ENCODE peak calls at places on chromosome 20, in eight cellular contexts. R, I, G, B, V, Z, J and N are unnamed samples.

GRCh38 chr20:47740225-47741184 is 44.8 kb downstream of the SULF2 start:
- DNase-seq in R (no peak), I (no peak), G (peak), B (no peak), V (no peak), Z (peak), J (no peak), N (no peak)

GRCh38 chr20:8073024-8073832 is 53.7 kb upstream of the TMX4 start:
- DNase-seq in R (no peak), I (no peak), G (no peak), B (no peak), V (peak), Z (peak), J (no peak), N (peak)

GRCh38 chr20:33791959-33792597 is 19.1 kb upstream of the CHMP4B start:
- DNase-seq in R (peak), I (peak), G (peak), B (no peak), V (peak), Z (peak), J (peak), N (peak)

GRCh38 chr20:44264287-44264686 is 17.2 kb downstream of the GDAP1L1 start:
- DNase-seq in R (no peak), I (peak), G (no peak), B (no peak), V (no peak), Z (no peak), J (no peak), N (peak)

GRCh38 chr20:17556842-17557674 is 12.8 kb upstream of the DSTN start:
- DNase-seq in R (no peak), I (no peak), G (no peak), B (peak), V (peak), Z (no peak), J (peak), N (peak)

GRCh38 chr20:43448748-43449535 is 8.8 kb upstream of the SRSF6 start:
- DNase-seq in R (no peak), I (peak), G (peak), B (no peak), V (no peak), Z (peak), J (no peak), N (peak)

GRCh38 chr20:24132246-24132645 is 143.7 kb upstream of the GGTLC1 start:
- DNase-seq in R (no peak), I (no peak), G (no peak), B (no peak), V (no peak), Z (no peak), J (no peak), N (no peak)

GRCh38 chr20:58246346-58246745 is 17.9 kb upstream of the ANKRD60 start:
- DNase-seq in R (no peak), I (no peak), G (no peak), B (no peak), V (no peak), Z (peak), J (no peak), N (peak)

GRCh38 chr20:6123650-6124014 is 802 bp upstream of the FERMT1 start:
- DNase-seq in R (no peak), I (no peak), G (no peak), B (no peak), V (no peak), Z (no peak), J (no peak), N (no peak)

GRCh38 chr20:49668181-49668877 is 45.3 kb downstream of the B4GALT5 start:
- DNase-seq in R (peak), I (peak), G (no peak), B (no peak), V (no peak), Z (no peak), J (no peak), N (no peak)

GRCh38 chr20:33851842-33852466 is 40.8 kb downstream of the CHMP4B start:
- DNase-seq in R (no peak), I (no peak), G (no peak), B (no peak), V (no peak), Z (no peak), J (no peak), N (no peak)

GRCh38 chr20:16061394-16061793 is 511.9 kb downstream of the KIF16B start:
- DNase-seq in R (no peak), I (no peak), G (no peak), B (no peak), V (no peak), Z (no peak), J (no peak), N (no peak)

GRCh38 chr20:40809361-40809760 is 120.3 kb upstream of the MAFB start:
- DNase-seq in R (no peak), I (no peak), G (no peak), B (no peak), V (no peak), Z (no peak), J (no peak), N (no peak)

GRCh38 chr20:19850190-19850533 is 92.1 kb downstream of the RIN2 start:
- DNase-seq in R (no peak), I (no peak), G (peak), B (no peak), V (no peak), Z (no peak), J (no peak), N (no peak)

GRCh38 chr20:26208296-26209091 is 511.8 kb upstream of the ZNF337 start:
- DNase-seq in R (peak), I (peak), G (peak), B (peak), V (no peak), Z (no peak), J (peak), N (no peak)

GRCh38 chr20:5127859-5128409 is 1.1 kb downstream of the CDS2 start:
- DNase-seq in R (no peak), I (peak), G (no peak), B (no peak), V (no peak), Z (no peak), J (no peak), N (no peak)

GRCh38 chr20:24781061-24781980 is 167.7 kb upstream of the CST7 start:
- DNase-seq in R (no peak), I (peak), G (peak), B (no peak), V (peak), Z (peak), J (peak), N (peak)

GRCh38 chr20:40251284-40251932 is 437.6 kb downstream of the MAFB start:
- DNase-seq in R (no peak), I (peak), G (peak), B (peak), V (no peak), Z (peak), J (no peak), N (peak)

GRCh38 chr20:40953856-40954255 is 74.8 kb upstream of the TOP1 start:
- DNase-seq in R (no peak), I (peak), G (no peak), B (no peak), V (no peak), Z (no peak), J (no peak), N (no peak)

GRCh38 chr20:50724851-50725721 is 6.3 kb upstream of the PARD6B start:
- DNase-seq in R (no peak), I (peak), G (no peak), B (no peak), V (peak), Z (peak), J (no peak), N (peak)

GRCh38 chr20:24998121-24998520 is 5.6 kb upstream of the APMAP start:
- DNase-seq in R (no peak), I (no peak), G (no peak), B (no peak), V (no peak), Z (no peak), J (no peak), N (no peak)

GRCh38 chr20:24936526-24937407 is 12.3 kb upstream of the CST7 start:
- DNase-seq in R (no peak), I (no peak), G (no peak), B (no peak), V (no peak), Z (no peak), J (no peak), N (no peak)

GRCh38 chr20:59992531-59992930 is 34.3 kb downstream of the CDH26 start:
- DNase-seq in R (no peak), I (no peak), G (no peak), B (no peak), V (peak), Z (peak), J (no peak), N (peak)
- TF ChIP-seq CTCF in R (peak), I (no peak), G (no peak), B (no peak), V (peak), Z (peak), J (no peak), N (peak)

DNA sequence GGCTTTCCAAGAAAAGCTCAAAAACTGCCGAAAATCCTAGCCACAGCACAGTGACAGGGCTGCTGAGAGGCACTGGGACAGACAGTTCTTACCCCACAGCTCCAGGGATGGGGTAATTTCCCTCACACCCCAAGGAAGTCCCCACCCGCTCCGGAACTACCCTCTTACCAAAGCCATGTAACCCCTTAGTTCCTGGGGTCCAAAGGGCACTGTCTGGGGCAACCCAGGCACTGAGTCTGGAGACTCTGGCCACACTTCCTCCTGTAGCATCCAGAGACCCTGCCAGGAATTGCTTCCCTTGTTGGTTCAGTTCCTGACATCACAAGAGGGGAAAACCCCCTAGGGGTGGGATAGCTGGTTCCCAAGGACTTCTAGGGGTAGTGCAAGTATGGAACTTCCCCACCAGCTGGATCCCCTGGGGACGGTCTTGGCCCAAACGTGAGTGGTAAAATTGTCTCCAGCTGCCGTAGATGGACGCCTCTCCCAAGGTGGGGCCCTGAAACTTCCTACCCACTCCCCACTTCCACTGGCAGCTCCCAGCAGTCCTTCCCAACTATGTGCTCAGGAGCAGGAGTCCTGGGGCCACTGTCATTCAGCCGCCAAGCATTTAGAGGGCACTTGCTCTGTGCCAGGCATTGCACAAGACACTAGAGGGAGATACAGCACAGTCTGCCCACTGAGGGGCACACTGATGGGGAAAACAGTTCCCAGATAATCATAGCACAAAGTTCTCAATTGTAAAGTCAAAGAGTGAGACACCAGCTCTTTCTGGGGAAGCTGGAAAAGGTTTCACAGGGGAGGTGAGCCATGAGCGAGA is 17.3 kb upstream of the HCK start:
- DNase-seq in R (no peak), I (no peak), G (no peak), B (no peak), V (peak), Z (no peak), J (no peak), N (peak)
- TF ChIP-seq CTCF in R (peak), I (no peak), G (no peak), B (no peak), V (peak), Z (peak), J (no peak), N (peak)

GRCh38 chr20:35617397-35618031 is 1.9 kb downstream of the SPAG4 start:
- DNase-seq in R (peak), I (peak), G (peak), B (peak), V (peak), Z (peak), J (peak), N (peak)
- TF ChIP-seq CTCF in R (peak), I (peak), G (no peak), B (peak), V (peak), Z (peak), J (peak), N (no peak)

DNA sequence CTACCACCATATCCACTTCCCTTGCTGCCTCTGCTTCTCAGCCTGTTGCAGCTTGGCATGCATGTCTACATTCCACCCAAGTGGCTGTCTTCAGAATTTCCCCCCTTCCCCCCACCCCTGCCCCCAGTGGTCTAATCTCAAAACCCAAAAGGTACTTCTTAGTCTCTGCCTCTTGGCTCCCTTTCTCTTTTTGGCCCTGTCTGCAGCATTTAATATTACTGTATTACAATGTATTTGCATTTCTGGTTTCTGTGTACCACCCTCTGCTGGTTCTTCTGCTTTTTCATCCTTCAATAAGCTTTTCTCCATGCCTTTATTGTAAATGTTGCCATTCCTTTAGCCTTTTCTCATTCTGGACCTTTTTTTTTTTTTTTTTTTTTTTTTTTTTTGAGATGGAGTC is 43.0 kb downstream of the RPRD1B start:
- DNase-seq in R (no peak), I (no peak), G (no peak), B (no peak), V (no peak), Z (no peak), J (no peak), N (no peak)
- TF ChIP-seq CTCF in R (peak), I (no peak), G (no peak), B (no peak), V (no peak), Z (no peak), J (no peak), N (no peak)

GRCh38 chr20:32438331-32438858 is 80.3 kb downstream of the ASXL1 start:
- DNase-seq in R (no peak), I (no peak), G (no peak), B (no peak), V (no peak), Z (no peak), J (no peak), N (no peak)

GRCh38 chr20:32440758-32441078 is 82.6 kb downstream of the ASXL1 start:
- DNase-seq in R (no peak), I (no peak), G (no peak), B (no peak), V (no peak), Z (no peak), J (no peak), N (no peak)

GRCh38 chr20:32437391-32438074 is 79.4 kb downstream of the ASXL1 start:
- DNase-seq in R (no peak), I (peak), G (no peak), B (no peak), V (no peak), Z (no peak), J (no peak), N (peak)

GRCh38 chr20:32440069-32440757 is 82.1 kb downstream of the ASXL1 start:
- DNase-seq in R (no peak), I (no peak), G (no peak), B (peak), V (no peak), Z (no peak), J (no peak), N (no peak)

GRCh38 chr20:32439132-32439829 is 81.2 kb downstream of the ASXL1 start:
- DNase-seq in R (no peak), I (peak), G (no peak), B (no peak), V (peak), Z (peak), J (no peak), N (no peak)
- TF ChIP-seq CTCF in R (no peak), I (no peak), G (no peak), B (no peak), V (peak), Z (no peak), J (no peak), N (no peak)

GRCh38 chr20:11032611-11033010 is 358.8 kb upstream of the JAG1 start:
- DNase-seq in R (no peak), I (no peak), G (no peak), B (no peak), V (no peak), Z (no peak), J (no peak), N (no peak)
- TF ChIP-seq CTCF in R (no peak), I (no peak), G (no peak), B (no peak), V (no peak), Z (peak), J (no peak), N (no peak)

GRCh38 chr20:63238491-63239126 is 2.9 kb downstream of the BIRC7 start:
- DNase-seq in R (no peak), I (peak), G (peak), B (no peak), V (no peak), Z (peak), J (peak), N (no peak)
- TF ChIP-seq CTCF in R (peak), I (no peak), G (no peak), B (no peak), V (no peak), Z (no peak), J (no peak), N (no peak)

GRCh38 chr20:46458891-46459750 is 52.7 kb upstream of the ELMO2 start:
- DNase-seq in R (no peak), I (peak), G (peak), B (no peak), V (no peak), Z (peak), J (peak), N (no peak)
- TF ChIP-seq CTCF in R (no peak), I (no peak), G (no peak), B (no peak), V (no peak), Z (no peak), J (no peak), N (no peak)

DNA sequence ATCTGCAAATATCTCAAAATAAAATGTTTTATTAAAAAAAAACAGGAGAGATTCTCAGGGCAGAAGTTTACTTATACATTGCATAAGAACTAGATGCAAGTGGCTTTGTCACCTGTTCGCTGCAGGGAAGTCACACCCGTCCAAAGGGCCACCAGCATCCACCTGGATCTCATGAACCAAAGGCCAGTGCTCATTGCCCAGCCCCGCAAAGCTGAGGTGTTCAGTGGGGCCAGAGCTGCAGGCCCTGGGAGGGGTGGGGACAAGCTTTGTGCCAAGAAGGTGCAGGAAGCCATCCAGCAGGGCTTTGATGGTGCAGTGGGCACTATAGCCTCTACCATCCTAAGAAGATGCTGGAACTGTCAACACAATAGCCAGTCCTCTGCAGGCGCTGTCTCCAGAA is 15.6 kb upstream of the CD93 start:
- DNase-seq in R (no peak), I (no peak), G (no peak), B (no peak), V (no peak), Z (no peak), J (no peak), N (no peak)
- TF ChIP-seq CTCF in R (no peak), I (no peak), G (no peak), B (no peak), V (no peak), Z (no peak), J (no peak), N (no peak)

DNA sequence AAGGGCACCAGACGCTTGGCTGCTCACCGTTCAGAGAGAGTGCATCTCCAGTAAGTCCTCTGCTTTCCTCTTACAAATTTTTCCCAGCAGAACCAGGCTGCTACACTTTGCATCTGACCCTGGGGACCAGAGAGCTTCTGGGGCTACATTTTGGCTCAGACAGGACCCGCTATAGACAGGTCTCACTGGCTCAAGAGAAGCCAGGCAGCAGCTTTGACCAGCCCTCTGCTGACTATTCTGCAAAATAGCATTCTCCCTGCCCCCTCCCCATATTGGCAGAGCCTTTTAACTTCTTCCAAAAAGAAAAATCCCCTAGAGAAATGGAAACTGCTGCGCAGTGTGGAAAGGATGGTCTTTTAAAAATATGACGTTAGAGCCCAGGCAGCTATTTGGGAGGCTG is 37.2 kb downstream of the CPXM1 start:
- DNase-seq in R (no peak), I (no peak), G (no peak), B (no peak), V (no peak), Z (no peak), J (no peak), N (no peak)
- TF ChIP-seq CTCF in R (no peak), I (no peak), G (no peak), B (no peak), V (no peak), Z (no peak), J (no peak), N (no peak)